ENCODE peak calls at places on chromosomes 5 and 9, in ten cellular contexts. P is COR-L47; Y is ELR; M is posterior cingulate gyrus; C is NCI-H187 treated with DMSO at 0.1 percent for 48 hours; G is SK-N-SH; F is stimulated activated CD4-positive, alpha-beta T cell treated with anti-CD3 and anti-CD28 coated beads, Interleukin-12 subunit alpha, Interleukin-12 subunit beta, amount 100 ng/mL, for 4 hours; A is retinal pigment epithelial cell; T is T-cell; R is nephron progenitor cell. H is an unnamed sample.

GRCh38 chr5:146732966-146733365 is 145.6 kb downstream of the PPP2R2B start:
- DNase-seq in R (no peak), P (no peak), M (no peak), Y (peak), T (no peak), A (no peak), G (no peak), F (no peak), C (no peak), H (no peak)

GRCh38 chr5:140109050-140109817 is 4.7 kb upstream of the PURA start:
- DNase-seq in T (no peak), G (no peak), M (peak), P (no peak), R (no peak), Y (peak), A (no peak), F (no peak), C (no peak), H (no peak)

GRCh38 chr9:137070201-137070905 is at the start of gene SAPCD2:
- DNase-seq in P (peak), C (peak), R (peak), G (peak), Y (peak), M (peak), A (peak), T (peak), F (peak), H (peak)

GRCh38 chr5:44440186-44440585 is 51.0 kb upstream of the FGF10 start:
- DNase-seq in F (no peak), C (no peak), T (no peak), G (no peak), Y (no peak), A (no peak), P (no peak), R (no peak), M (no peak), H (no peak)

GRCh38 chr9:86749530-86750275 is 197.6 kb downstream of the GAS1 start:
- DNase-seq in F (no peak), A (peak), R (no peak), G (peak), Y (peak), P (no peak), C (no peak), T (no peak), M (no peak), H (no peak)

GRCh38 chr5:177402271-177403043 is 2.0 kb upstream of the PFN3 start:
- DNase-seq in G (peak), P (peak), R (peak), F (peak), C (peak), M (peak), T (peak), A (no peak), Y (peak), H (peak)

GRCh38 chr9:133955821-133956411 is 36.2 kb downstream of the VAV2 start:
- DNase-seq in P (no peak), F (peak), M (no peak), G (peak), T (peak), Y (no peak), R (peak), A (no peak), C (no peak), H (peak)

GRCh38 chr9:132947751-132948150 is 3.3 kb upstream of the TSC1 start:
- DNase-seq in T (no peak), F (no peak), Y (no peak), C (no peak), A (no peak), G (no peak), P (no peak), M (no peak), R (no peak), H (no peak)

GRCh38 chr5:168579987-168580508 is 880 bp upstream of the PANK3 start:
- DNase-seq in C (no peak), M (no peak), Y (no peak), P (no peak), T (no peak), A (no peak), R (peak), G (no peak), F (no peak), H (no peak)

GRCh38 chr5:60604771-60605170 is 95.2 kb downstream of the DEPDC1B start:
- DNase-seq in M (no peak), Y (no peak), G (no peak), P (no peak), C (no peak), A (no peak), T (no peak), F (no peak), R (no peak), H (no peak)

GRCh38 chr9:27491164-27491563 is 32.9 kb upstream of the IFNK start:
- DNase-seq in C (no peak), F (no peak), G (no peak), P (no peak), A (no peak), Y (peak), T (no peak), M (no peak), R (no peak), H (no peak)

GRCh38 chr5:51997908-51998307 is 614.7 kb downstream of the ISL1 start:
- DNase-seq in P (peak), F (no peak), T (no peak), R (no peak), M (no peak), C (no peak), A (no peak), G (peak), Y (no peak), H (no peak)

GRCh38 chr5:83987513-83988292 is 267.0 kb upstream of the HAPLN1 start:
- DNase-seq in F (no peak), Y (no peak), R (no peak), A (no peak), G (no peak), M (no peak), T (no peak), C (no peak), P (no peak), H (no peak)

GRCh38 chr9:105007143-105007542 is 79.2 kb upstream of the ABCA1 start:
- DNase-seq in C (no peak), P (no peak), R (no peak), A (peak), Y (peak), F (no peak), M (no peak), T (no peak), G (no peak), H (no peak)

GRCh38 chr5:174327317-174327864 is 281.9 kb downstream of the NSG2 start:
- DNase-seq in A (no peak), T (no peak), F (peak), G (peak), Y (peak), P (peak), M (peak), C (peak), R (peak), H (peak)

GRCh38 chr5:132819468-132819867 is 6.4 kb downstream of the SOWAHA start:
- DNase-seq in M (no peak), C (no peak), P (no peak), Y (no peak), T (no peak), F (no peak), G (no peak), R (no peak), A (no peak), H (no peak)

GRCh38 chr5:75622564-75622963 is 11.3 kb downstream of the ANKDD1B start:
- DNase-seq in R (no peak), G (no peak), F (no peak), M (no peak), P (no peak), C (peak), A (no peak), T (no peak), Y (peak), H (no peak)

GRCh38 chr5:160281275-160281674 is 31.1 kb downstream of the CCNJL start:
- DNase-seq in Y (no peak), P (no peak), M (no peak), G (no peak), T (no peak), C (no peak), R (no peak), A (no peak), F (no peak), H (no peak)

GRCh38 chr9:18427691-18428090 is 46.3 kb upstream of the ADAMTSL1 start:
- DNase-seq in C (no peak), R (no peak), F (no peak), M (no peak), T (no peak), A (no peak), P (no peak), G (no peak), Y (peak), H (no peak)

GRCh38 chr5:42500003-42500599 is 76.9 kb downstream of the GHR start:
- DNase-seq in Y (no peak), R (no peak), G (no peak), M (no peak), T (no peak), P (no peak), C (no peak), A (no peak), F (no peak), H (no peak)

GRCh38 chr9:83622814-83623633 is at the start of gene IDNK:
- DNase-seq in G (peak), F (peak), C (no peak), T (peak), M (peak), Y (peak), A (no peak), P (peak), R (peak), H (peak)

H was measured in stimulated activated naive CD4-positive, alpha-beta T cell treated with Interleukin-2 at 50 U/mL for 16 hours.